ENCODE peak calls at places on chromosomes 4 and X, in seven cellular contexts. One of them, this sample, is unnamed. For H3K4me1, the result is how much of the 10 kb centered on the place peaks cover.

GRCh38 chrX:48883729-48884128 is 13.8 kb downstream of the TIMM17B start:
- DNase-seq in vagina: no peak
- DNase-seq in neural progenitor cell: no peak
- DNase-seq in gastrocnemius medialis: no peak
- DNase-seq in cardiac muscle cell: no peak
- DNase-seq in mesendoderm: peak
- DNase-seq in H9: no peak
- DNase-seq in this sample: no peak

GRCh38 chr4:189088783-189089182 is 851.9 kb upstream of the FRG1 start:
- DNase-seq in mesendoderm: no peak
- DNase-seq in cardiac muscle cell: no peak
- DNase-seq in H9: no peak
- DNase-seq in neural progenitor cell: no peak
- DNase-seq in gastrocnemius medialis: no peak
- DNase-seq in vagina: no peak
- DNase-seq in this sample: no peak

GRCh38 chr4:53016099-53016498 is 154.0 kb downstream of the RASL11B start:
- DNase-seq in mesendoderm: no peak
- DNase-seq in cardiac muscle cell: no peak
- DNase-seq in vagina: no peak
- DNase-seq in gastrocnemius medialis: no peak
- DNase-seq in H9: no peak
- DNase-seq in neural progenitor cell: no peak
- DNase-seq in this sample: no peak

GRCh38 chrX:46203115-46203514 is 342.1 kb downstream of the ZNF674 start:
- DNase-seq in gastrocnemius medialis: no peak
- DNase-seq in cardiac muscle cell: no peak
- DNase-seq in H9: no peak
- DNase-seq in mesendoderm: no peak
- DNase-seq in vagina: no peak
- DNase-seq in neural progenitor cell: no peak
- DNase-seq in this sample: no peak

GRCh38 chrX:77937291-77937690 is 26.8 kb downstream of the ATP7A start:
- DNase-seq in H9: no peak
- DNase-seq in vagina: no peak
- DNase-seq in gastrocnemius medialis: no peak
- DNase-seq in cardiac muscle cell: peak
- DNase-seq in mesendoderm: no peak
- DNase-seq in neural progenitor cell: no peak
- DNase-seq in this sample: peak

GRCh38 chr4:112213850-112214249 is 17.7 kb upstream of the AP1AR start:
- DNase-seq in mesendoderm: no peak
- DNase-seq in gastrocnemius medialis: no peak
- DNase-seq in neural progenitor cell: no peak
- DNase-seq in cardiac muscle cell: peak
- DNase-seq in vagina: no peak
- DNase-seq in H9: no peak
- DNase-seq in this sample: peak

GRCh38 chrX:37905436-37906147 is 58.2 kb upstream of the DYNLT3 start:
- DNase-seq in H9: peak
- DNase-seq in cardiac muscle cell: peak
- DNase-seq in neural progenitor cell: peak
- DNase-seq in mesendoderm: peak
- DNase-seq in gastrocnemius medialis: no peak
- DNase-seq in vagina: no peak
- DNase-seq in this sample: peak

GRCh38 chr4:109184421-109184956 is 118.0 kb downstream of the COL25A1 start:
- DNase-seq in cardiac muscle cell: peak
- DNase-seq in gastrocnemius medialis: peak
- DNase-seq in mesendoderm: peak
- DNase-seq in H9: no peak
- DNase-seq in vagina: no peak
- DNase-seq in neural progenitor cell: no peak
- DNase-seq in this sample: no peak

GRCh38 chr4:1600211-1600780 is 83.8 kb downstream of the FAM53A start:
- DNase-seq in H9: no peak
- DNase-seq in cardiac muscle cell: no peak
- DNase-seq in neural progenitor cell: no peak
- DNase-seq in vagina: no peak
- DNase-seq in mesendoderm: no peak
- DNase-seq in gastrocnemius medialis: no peak
- DNase-seq in this sample: no peak

GRCh38 chr4:1516881-1517480 is 110.7 kb upstream of the NKX1-1 start:
- DNase-seq in cardiac muscle cell: no peak
- DNase-seq in mesendoderm: no peak
- DNase-seq in H9: no peak
- DNase-seq in neural progenitor cell: no peak
- DNase-seq in gastrocnemius medialis: no peak
- DNase-seq in vagina: no peak
- DNase-seq in this sample: no peak

GRCh38 chr4:100462206-100462605 is 55.6 kb downstream of the EMCN start:
- DNase-seq in vagina: no peak
- DNase-seq in gastrocnemius medialis: no peak
- DNase-seq in H9: no peak
- DNase-seq in cardiac muscle cell: no peak
- DNase-seq in mesendoderm: no peak
- DNase-seq in neural progenitor cell: no peak
- DNase-seq in this sample: no peak

GRCh38 chr4:74501579-74501978 is 56.6 kb downstream of the AREG start:
- DNase-seq in cardiac muscle cell: peak
- DNase-seq in vagina: no peak
- DNase-seq in neural progenitor cell: no peak
- DNase-seq in mesendoderm: no peak
- DNase-seq in H9: no peak
- DNase-seq in gastrocnemius medialis: no peak
- DNase-seq in this sample: peak

GRCh38 chrX:69128573-69128972 is 36.7 kb downstream of the PJA1 start:
- DNase-seq in cardiac muscle cell: peak
- DNase-seq in gastrocnemius medialis: no peak
- DNase-seq in neural progenitor cell: peak
- DNase-seq in vagina: no peak
- DNase-seq in H9: peak
- DNase-seq in mesendoderm: peak
- DNase-seq in this sample: no peak

GRCh38 chr4:138957302-138957701 is 58.3 kb upstream of the NOCT start:
- DNase-seq in neural progenitor cell: no peak
- DNase-seq in cardiac muscle cell: no peak
- DNase-seq in H9: no peak
- DNase-seq in gastrocnemius medialis: no peak
- DNase-seq in vagina: no peak
- DNase-seq in mesendoderm: no peak
- DNase-seq in this sample: no peak

GRCh38 chr4:94550851-94551250 is 99.1 kb downstream of the PDLIM5 start:
- DNase-seq in cardiac muscle cell: no peak
- DNase-seq in gastrocnemius medialis: no peak
- DNase-seq in neural progenitor cell: no peak
- DNase-seq in H9: no peak
- DNase-seq in vagina: no peak
- DNase-seq in mesendoderm: no peak
- DNase-seq in this sample: no peak

GRCh38 chr4:130028552-130028951 is 932.6 kb downstream of the C4orf33 start:
- DNase-seq in neural progenitor cell: peak
- DNase-seq in gastrocnemius medialis: no peak
- DNase-seq in cardiac muscle cell: no peak
- DNase-seq in vagina: no peak
- DNase-seq in mesendoderm: peak
- DNase-seq in H9: no peak
- DNase-seq in this sample: no peak

GRCh38 chr4:186724048-186724860 is 598 bp upstream of the FAT1 start:
- DNase-seq in neural progenitor cell: peak
- DNase-seq in H9: peak
- DNase-seq in cardiac muscle cell: peak
- DNase-seq in vagina: no peak
- DNase-seq in mesendoderm: peak
- DNase-seq in gastrocnemius medialis: no peak
- DNase-seq in this sample: no peak

GRCh38 chrX:83916525-83916924 is 55.6 kb downstream of the CYLC1 start:
- DNase-seq in cardiac muscle cell: no peak
- DNase-seq in gastrocnemius medialis: no peak
- DNase-seq in neural progenitor cell: peak
- DNase-seq in vagina: no peak
- DNase-seq in H9: no peak
- DNase-seq in mesendoderm: peak
- DNase-seq in this sample: no peak

GRCh38 chr4:38610844-38611550 is 53.0 kb upstream of the KLF3 start:
- DNase-seq in H9: no peak
- DNase-seq in cardiac muscle cell: no peak
- DNase-seq in vagina: no peak
- DNase-seq in gastrocnemius medialis: no peak
- DNase-seq in mesendoderm: no peak
- DNase-seq in neural progenitor cell: no peak
- DNase-seq in this sample: no peak

GRCh38 chrX:56797966-56798711 is 69.1 kb downstream of the NBDY start:
- DNase-seq in H9: peak
- DNase-seq in cardiac muscle cell: peak
- DNase-seq in vagina: peak
- DNase-seq in neural progenitor cell: no peak
- DNase-seq in gastrocnemius medialis: peak
- DNase-seq in mesendoderm: no peak
- DNase-seq in this sample: no peak

GRCh38 chr4:63541828-63542227 is 867.4 kb downstream of the TECRL start:
- DNase-seq in gastrocnemius medialis: no peak
- DNase-seq in vagina: no peak
- DNase-seq in H9: no peak
- DNase-seq in neural progenitor cell: no peak
- DNase-seq in cardiac muscle cell: no peak
- DNase-seq in mesendoderm: no peak
- DNase-seq in this sample: no peak

GRCh38 chr4:173264245-173264959 is 69.8 kb downstream of the HMGB2 start:
- DNase-seq in vagina: no peak
- DNase-seq in mesendoderm: no peak
- DNase-seq in cardiac muscle cell: peak
- DNase-seq in gastrocnemius medialis: no peak
- DNase-seq in neural progenitor cell: peak
- DNase-seq in H9: no peak
- DNase-seq in this sample: no peak

GRCh38 chr4:184356366-184356765 is 118.0 kb downstream of the IRF2 start:
- DNase-seq in gastrocnemius medialis: no peak
- DNase-seq in vagina: no peak
- DNase-seq in mesendoderm: no peak
- DNase-seq in H9: peak
- DNase-seq in neural progenitor cell: no peak
- DNase-seq in cardiac muscle cell: no peak
- DNase-seq in this sample: peak

GRCh38 chrX:15474058-15474457 is 19.1 kb downstream of the PIR start:
- DNase-seq in cardiac muscle cell: no peak
- DNase-seq in H9: no peak
- DNase-seq in neural progenitor cell: no peak
- DNase-seq in gastrocnemius medialis: no peak
- DNase-seq in mesendoderm: no peak
- DNase-seq in vagina: no peak
- DNase-seq in this sample: no peak

GRCh38 chrX:15469613-15470012 is 23.5 kb downstream of the PIR start:
- DNase-seq in H9: no peak
- DNase-seq in vagina: no peak
- DNase-seq in gastrocnemius medialis: no peak
- DNase-seq in cardiac muscle cell: no peak
- DNase-seq in mesendoderm: no peak
- DNase-seq in neural progenitor cell: no peak
- DNase-seq in this sample: no peak

GRCh38 chrX:15475021-15475420 is 18.1 kb downstream of the PIR start:
- DNase-seq in gastrocnemius medialis: no peak
- DNase-seq in cardiac muscle cell: peak
- DNase-seq in mesendoderm: no peak
- DNase-seq in H9: no peak
- DNase-seq in neural progenitor cell: no peak
- DNase-seq in vagina: no peak
- DNase-seq in this sample: peak

GRCh38 chrX:15471016-15471415 is 22.1 kb downstream of the PIR start:
- DNase-seq in cardiac muscle cell: peak
- DNase-seq in H9: peak
- DNase-seq in mesendoderm: peak
- DNase-seq in vagina: no peak
- DNase-seq in neural progenitor cell: peak
- DNase-seq in gastrocnemius medialis: peak
- DNase-seq in this sample: peak

GRCh38 chrX:15472523-15472922 is 20.6 kb downstream of the PIR start:
- DNase-seq in neural progenitor cell: no peak
- DNase-seq in H9: no peak
- DNase-seq in mesendoderm: no peak
- DNase-seq in vagina: no peak
- DNase-seq in cardiac muscle cell: peak
- DNase-seq in gastrocnemius medialis: no peak
- DNase-seq in this sample: no peak
- H3K27ac ChIP-seq in neural progenitor cell: no peak
- H3K27ac ChIP-seq in H9: no peak
- H3K27ac ChIP-seq in mesendoderm: no peak
- H3K27ac ChIP-seq in vagina: no peak
- H3K27ac ChIP-seq in cardiac muscle cell: no peak
- H3K27ac ChIP-seq in gastrocnemius medialis: no peak
- H3K27ac ChIP-seq in this sample: no peak

GRCh38 chr4:115332078-115332477 is 218.7 kb upstream of the NDST4 start:
- DNase-seq in cardiac muscle cell: no peak
- DNase-seq in gastrocnemius medialis: no peak
- DNase-seq in H9: no peak
- DNase-seq in mesendoderm: no peak
- DNase-seq in neural progenitor cell: no peak
- DNase-seq in vagina: no peak
- DNase-seq in this sample: no peak
- H3K4me1 ChIP-seq in cardiac muscle cell: under half
- H3K4me1 ChIP-seq in gastrocnemius medialis: under half
- H3K4me1 ChIP-seq in H9: under half
- H3K4me1 ChIP-seq in mesendoderm: under half
- H3K4me1 ChIP-seq in neural progenitor cell: under half
- H3K4me1 ChIP-seq in vagina: under half
- H3K4me1 ChIP-seq in this sample: under half

DNA sequence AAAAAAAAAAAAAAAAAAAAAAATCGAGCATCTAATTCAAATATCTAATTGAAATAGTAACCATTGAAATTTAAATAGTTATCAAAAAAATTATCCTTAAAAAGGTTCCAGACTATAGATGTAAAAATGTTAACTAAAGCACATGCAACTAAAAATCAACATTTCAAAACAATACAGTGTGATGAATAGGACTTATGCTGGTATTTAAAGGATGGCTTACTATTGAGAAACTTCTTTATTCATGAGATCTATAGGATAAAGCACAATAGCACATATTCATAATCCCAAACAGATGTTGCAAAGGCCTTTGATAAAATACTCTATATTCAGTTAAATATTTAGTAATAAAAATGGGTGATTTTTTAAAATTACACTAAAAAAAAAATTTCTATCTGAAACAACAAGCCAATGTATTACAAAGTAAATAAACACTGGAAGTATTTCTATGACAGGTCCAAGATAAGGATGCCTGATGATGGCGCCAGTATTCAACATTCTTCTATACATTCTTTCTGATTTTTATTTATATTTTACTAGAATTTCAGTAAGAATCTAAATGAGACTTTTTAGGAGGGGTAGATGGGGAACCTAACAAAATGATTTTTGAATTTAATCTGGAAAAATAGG is 26.3 kb downstream of the DCLK2 start:
- DNase-seq in cardiac muscle cell: no peak
- DNase-seq in mesendoderm: no peak
- DNase-seq in vagina: no peak
- DNase-seq in gastrocnemius medialis: no peak
- DNase-seq in neural progenitor cell: no peak
- DNase-seq in H9: no peak
- DNase-seq in this sample: no peak
- H3K27ac ChIP-seq in cardiac muscle cell: no peak
- H3K27ac ChIP-seq in mesendoderm: no peak
- H3K27ac ChIP-seq in vagina: no peak
- H3K27ac ChIP-seq in gastrocnemius medialis: no peak
- H3K27ac ChIP-seq in neural progenitor cell: peak
- H3K27ac ChIP-seq in H9: no peak
- H3K27ac ChIP-seq in this sample: no peak

GRCh38 chr4:48194986-48195773 is 61.1 kb upstream of the TXK start:
- DNase-seq in vagina: no peak
- DNase-seq in H9: no peak
- DNase-seq in cardiac muscle cell: no peak
- DNase-seq in mesendoderm: no peak
- DNase-seq in gastrocnemius medialis: no peak
- DNase-seq in neural progenitor cell: no peak
- DNase-seq in this sample: no peak
- H3K4me1 ChIP-seq in vagina: under half
- H3K4me1 ChIP-seq in H9: under half
- H3K4me1 ChIP-seq in cardiac muscle cell: under half
- H3K4me1 ChIP-seq in mesendoderm: under half
- H3K4me1 ChIP-seq in gastrocnemius medialis: under half
- H3K4me1 ChIP-seq in neural progenitor cell: under half
- H3K4me1 ChIP-seq in this sample: under half

This sample was measured in SJSA1.